ENCODE peak calls at places on chromosome 12, in six cellular contexts. G is cardiac muscle cell, P is heart right ventricle, H is kidney, K is psoas muscle, A is tibial artery. I is an unnamed sample.

GRCh38 chr12:46430340-46430948 is 57.9 kb upstream of the SLC38A2 start:
- DNase-seq in G (no peak), P (peak), H (no peak), K (no peak), A (no peak), I (no peak)

GRCh38 chr12:65446901-65447300 is 168.4 kb downstream of the MSRB3 start:
- DNase-seq in G (peak), P (no peak), H (no peak), K (no peak), A (no peak), I (no peak)

GRCh38 chr12:48442191-48442828 is 30.0 kb upstream of the ANP32D start:
- DNase-seq in G (no peak), P (no peak), H (no peak), K (no peak), A (no peak), I (no peak)

GRCh38 chr12:102496571-102496970 is 16.2 kb upstream of the IGF1 start:
- DNase-seq in G (no peak), P (no peak), H (no peak), K (no peak), A (no peak), I (no peak)

GRCh38 chr12:34291426-34291901 is 269.2 kb downstream of the ALG10 start:
- DNase-seq in G (no peak), P (no peak), H (peak), K (no peak), A (no peak), I (peak)

GRCh38 chr12:64030155-64030554 is 185.7 kb downstream of the SRGAP1 start:
- DNase-seq in G (no peak), P (no peak), H (no peak), K (no peak), A (no peak), I (no peak)

GRCh38 chr12:102918840-102919239 is 1.8 kb upstream of the PAH start:
- DNase-seq in G (no peak), P (no peak), H (no peak), K (no peak), A (no peak), I (no peak)

GRCh38 chr12:101743724-101744472 is 4.6 kb upstream of the SYCP3 start:
- DNase-seq in G (no peak), P (no peak), H (no peak), K (no peak), A (no peak), I (peak)

GRCh38 chr12:111274820-111275219 is 94.1 kb downstream of the PHETA1 start:
- DNase-seq in G (no peak), P (no peak), H (no peak), K (no peak), A (no peak), I (no peak)

GRCh38 chr12:63208956-63209355 is 58.0 kb upstream of the AVPR1A start:
- DNase-seq in G (no peak), P (no peak), H (no peak), K (no peak), A (no peak), I (no peak)

GRCh38 chr12:9120487-9121184 is 4.9 kb upstream of the A2M start:
- DNase-seq in G (no peak), P (no peak), H (no peak), K (no peak), A (no peak), I (no peak)

GRCh38 chr12:30019386-30020140 is 235.8 kb upstream of the TMTC1 start:
- DNase-seq in G (no peak), P (no peak), H (no peak), K (no peak), A (no peak), I (no peak)

GRCh38 chr12:94053676-94054075 is 94.7 kb upstream of the PLXNC1 start:
- DNase-seq in G (no peak), P (no peak), H (no peak), K (no peak), A (no peak), I (no peak)

GRCh38 chr12:33310471-33310870 is 129.1 kb downstream of the SYT10 start:
- DNase-seq in G (no peak), P (no peak), H (no peak), K (no peak), A (no peak), I (no peak)

GRCh38 chr12:109735051-109735521 is 21.5 kb downstream of the FAM222A start:
- DNase-seq in G (no peak), P (no peak), H (peak), K (peak), A (peak), I (peak)

DNA sequence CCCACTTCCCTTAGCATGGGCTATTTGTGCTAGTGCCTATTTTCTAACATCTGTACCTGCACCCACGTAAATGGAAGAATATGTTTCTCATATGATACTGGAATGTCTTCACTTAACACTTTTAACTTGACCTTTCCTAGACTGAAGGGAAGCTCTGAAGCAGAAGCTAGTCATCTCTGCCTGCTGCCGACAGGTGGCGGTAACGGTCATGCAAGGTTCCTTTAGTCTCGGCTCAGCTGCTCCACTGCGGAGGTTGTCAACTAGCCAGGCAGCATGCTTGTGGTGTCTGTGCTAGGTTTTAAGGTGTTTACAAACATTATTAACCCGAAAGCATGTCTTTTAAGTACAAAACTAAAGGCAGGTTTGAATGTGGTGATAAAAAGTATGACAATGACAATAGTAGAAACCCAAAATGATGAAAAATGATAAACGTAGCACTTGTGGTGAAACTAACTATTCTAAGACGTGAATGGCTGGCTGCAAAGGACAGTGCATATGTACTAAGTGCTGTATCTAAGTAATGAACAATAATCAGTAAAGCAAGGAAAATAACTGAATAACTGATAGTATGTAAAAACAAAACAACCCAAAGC is 117.2 kb downstream of the GRIN2B start:
- DNase-seq in G (peak), P (peak), H (peak), K (peak), A (peak), I (peak)
- TF ChIP-seq CTCF in G (peak), P (peak), H (peak), K (peak), A (peak), I (peak)

GRCh38 chr12:57159341-57159740 is 11.9 kb upstream of the LRP1-AS start:
- DNase-seq in G (no peak), P (no peak), H (no peak), K (no peak), A (no peak), I (no peak)
- H3K27ac ChIP-seq in G (no peak), P (peak), H (no peak), K (no peak), A (peak), I (no peak)

DNA sequence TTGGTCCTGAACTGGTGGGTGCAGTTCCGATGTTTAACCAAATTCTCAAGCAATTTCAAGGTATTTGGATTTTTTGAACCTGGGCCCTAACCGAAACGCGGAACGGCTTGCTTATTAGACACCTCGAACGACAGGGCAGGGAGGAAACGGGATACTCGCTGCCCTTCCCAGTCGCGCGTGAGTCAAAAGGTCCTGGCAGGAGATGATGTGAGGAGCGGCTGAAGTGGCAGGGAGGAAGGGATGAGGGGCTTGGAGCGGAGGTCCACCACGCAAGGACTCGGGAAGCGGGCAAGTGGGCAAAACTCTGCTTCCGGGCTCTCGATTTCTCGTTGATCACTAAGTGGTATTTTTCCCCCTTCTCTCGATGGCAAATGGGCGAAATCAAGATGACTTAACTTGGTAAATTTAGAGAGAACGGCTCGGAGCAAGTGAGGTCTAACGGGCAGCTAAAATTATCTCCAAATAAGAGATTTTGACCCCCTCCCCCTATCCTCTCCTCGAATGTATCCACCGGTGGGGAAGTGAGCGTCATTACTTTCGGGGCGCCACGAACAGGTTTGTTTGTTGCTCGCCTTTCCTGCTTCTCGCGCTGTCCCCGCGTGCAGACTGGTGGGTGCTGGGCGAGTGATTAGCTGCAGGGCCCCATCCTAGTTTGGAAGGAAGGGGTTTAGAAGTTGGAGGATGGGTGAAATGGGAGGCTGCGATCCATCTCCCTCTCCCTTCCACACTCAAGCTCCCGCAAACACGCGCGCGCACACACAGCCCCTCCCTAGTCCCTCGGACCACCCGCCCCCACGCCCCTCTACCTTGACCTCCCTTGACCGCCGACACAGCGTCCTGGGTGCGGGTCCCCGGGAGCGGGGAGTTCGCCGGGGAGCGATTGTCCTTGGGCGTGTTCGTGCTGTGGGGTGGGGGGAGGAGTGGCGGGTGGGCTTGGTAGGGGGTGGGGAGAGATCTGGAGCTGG is 987 bp upstream of the NTF3 start:
- DNase-seq in G (no peak), P (no peak), H (no peak), K (no peak), A (no peak), I (no peak)
- H3K4me3 ChIP-seq in G (peak), P (peak), H (peak), K (peak), A (peak), I (no peak)

DNA sequence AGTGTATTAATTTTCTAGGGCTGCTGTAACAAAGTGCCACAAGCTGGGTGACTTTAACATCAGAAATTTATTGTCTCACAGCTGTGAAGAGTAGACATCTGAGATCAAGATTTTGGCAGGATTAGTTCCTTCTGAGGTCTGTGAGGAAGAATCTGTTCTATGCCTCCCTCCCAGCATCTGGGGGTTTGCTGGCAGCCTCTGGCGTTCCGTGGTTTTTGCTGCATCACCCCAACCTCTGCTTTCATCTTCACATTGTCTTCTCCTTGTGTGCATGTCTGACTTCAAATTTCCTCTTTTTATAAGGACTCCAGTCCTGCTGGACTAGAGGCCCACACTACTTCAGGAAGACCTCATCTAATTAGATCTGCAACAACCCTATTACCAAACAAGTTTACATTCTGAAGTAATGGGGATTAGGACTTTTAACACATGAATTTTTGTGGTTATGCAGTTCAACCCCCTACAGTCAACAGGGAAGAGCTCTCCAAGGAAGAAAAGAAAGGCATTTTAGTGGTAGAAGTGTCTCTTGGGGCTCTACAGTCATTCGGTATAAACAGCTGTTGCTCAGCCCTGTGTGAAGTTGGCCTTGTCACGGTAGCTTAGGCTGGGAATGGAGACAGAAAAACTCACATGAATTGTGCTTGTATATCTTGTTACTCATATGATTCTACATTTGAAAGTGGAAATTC is 89.7 kb downstream of the CAND1 start:
- DNase-seq in G (no peak), P (no peak), H (no peak), K (no peak), A (no peak), I (no peak)
- TF ChIP-seq CTCF in G (no peak), P (no peak), H (no peak), K (no peak), A (no peak), I (no peak)

GRCh38 chr12:11798856-11799530 is 149.5 kb downstream of the ETV6 start:
- DNase-seq in G (no peak), P (peak), H (no peak), K (no peak), A (no peak), I (no peak)

GRCh38 chr12:11795910-11796459 is 146.5 kb downstream of the ETV6 start:
- DNase-seq in G (peak), P (no peak), H (no peak), K (no peak), A (no peak), I (no peak)

GRCh38 chr12:11797993-11798720 is 148.7 kb downstream of the ETV6 start:
- DNase-seq in G (no peak), P (no peak), H (no peak), K (no peak), A (no peak), I (no peak)

GRCh38 chr12:11795192-11795909 is 145.9 kb downstream of the ETV6 start:
- DNase-seq in G (no peak), P (no peak), H (no peak), K (no peak), A (no peak), I (no peak)

DNA sequence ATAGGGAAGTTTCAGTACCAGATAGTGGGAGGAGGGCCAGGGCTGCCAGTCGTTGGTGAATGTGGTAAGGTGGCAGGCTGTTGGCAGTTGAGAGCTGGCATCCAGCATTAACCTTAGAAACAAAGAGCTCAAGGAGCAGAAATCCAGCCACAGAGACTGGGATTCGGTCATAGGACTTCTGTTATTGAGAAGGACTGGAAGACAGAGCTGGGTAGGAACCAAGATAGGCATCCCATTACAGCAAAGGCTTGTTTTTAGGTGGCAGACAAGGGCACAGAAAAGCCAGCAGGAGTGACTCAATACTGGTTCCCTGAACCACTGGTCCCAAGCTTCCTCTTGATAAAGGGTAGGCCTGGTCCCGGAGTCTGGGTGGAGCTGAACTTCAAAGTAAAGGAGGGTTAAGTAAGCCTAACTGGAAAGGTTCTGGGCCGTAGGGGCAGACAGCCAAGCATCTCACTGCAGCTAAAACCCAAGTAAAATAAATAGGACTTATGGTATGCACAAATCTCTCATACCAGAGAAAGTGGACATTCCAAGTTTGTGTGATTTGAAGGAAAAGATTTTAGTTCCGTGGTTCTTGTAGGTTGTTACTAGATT is 147.9 kb downstream of the ETV6 start:
- DNase-seq in G (no peak), P (no peak), H (no peak), K (no peak), A (no peak), I (no peak)
- H3K27ac ChIP-seq in G (peak), P (peak), H (peak), K (peak), A (peak), I (peak)

GRCh38 chr12:131046813-131047788 is 93.4 kb downstream of the ADGRD1 start:
- DNase-seq in G (no peak), P (peak), H (peak), K (peak), A (no peak), I (peak)

GRCh38 chr12:131044760-131045381 is 91.2 kb downstream of the ADGRD1 start:
- DNase-seq in G (no peak), P (no peak), H (peak), K (no peak), A (no peak), I (peak)

GRCh38 chr12:131044136-131044535 is 90.4 kb downstream of the ADGRD1 start:
- DNase-seq in G (no peak), P (no peak), H (peak), K (no peak), A (no peak), I (peak)

GRCh38 chr12:131047789-131048610 is 94.3 kb downstream of the ADGRD1 start:
- DNase-seq in G (no peak), P (peak), H (peak), K (peak), A (no peak), I (peak)

DNA sequence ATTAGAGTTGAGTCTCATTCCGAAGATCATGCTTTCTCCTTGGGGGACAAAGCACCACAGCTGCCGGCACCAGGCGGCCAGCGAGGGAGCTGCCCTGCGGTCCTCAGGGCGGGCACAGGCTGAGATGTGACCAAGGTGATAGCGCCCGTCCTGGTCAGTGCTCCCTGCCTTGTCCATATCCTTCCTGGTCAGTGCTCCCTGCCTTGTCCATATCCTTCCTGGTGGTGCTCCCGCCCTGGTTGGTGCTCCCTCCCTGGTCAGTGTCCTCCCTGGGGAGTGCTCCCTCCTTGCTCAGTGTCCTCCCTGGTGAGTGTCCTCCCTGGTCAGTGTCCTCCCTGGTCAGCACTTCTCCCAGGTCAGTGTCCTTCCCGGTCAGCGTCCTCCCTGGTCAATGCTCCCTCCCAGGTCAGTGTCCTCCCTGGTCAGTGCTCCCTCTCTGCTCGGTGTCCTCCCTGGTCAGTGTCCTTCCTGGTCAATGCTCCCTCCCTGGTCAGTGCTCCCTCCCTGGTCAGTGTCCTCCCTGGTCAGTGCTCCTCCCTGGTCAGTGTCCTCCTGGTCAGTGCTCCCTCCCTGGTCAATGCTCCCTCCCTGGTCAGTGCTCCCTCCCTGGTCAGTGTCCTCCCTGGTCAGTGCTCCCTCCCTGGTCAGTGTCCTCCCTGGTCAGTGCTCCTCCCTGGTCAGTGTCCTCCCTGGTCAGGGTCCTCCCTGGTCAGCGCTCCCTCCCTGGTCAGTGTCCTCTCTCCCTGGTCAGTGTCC is 92.2 kb downstream of the ADGRD1 start:
- DNase-seq in G (no peak), P (no peak), H (peak), K (no peak), A (no peak), I (peak)
- H3K4me3 ChIP-seq in G (no peak), P (no peak), H (no peak), K (no peak), A (no peak), I (no peak)

DNA sequence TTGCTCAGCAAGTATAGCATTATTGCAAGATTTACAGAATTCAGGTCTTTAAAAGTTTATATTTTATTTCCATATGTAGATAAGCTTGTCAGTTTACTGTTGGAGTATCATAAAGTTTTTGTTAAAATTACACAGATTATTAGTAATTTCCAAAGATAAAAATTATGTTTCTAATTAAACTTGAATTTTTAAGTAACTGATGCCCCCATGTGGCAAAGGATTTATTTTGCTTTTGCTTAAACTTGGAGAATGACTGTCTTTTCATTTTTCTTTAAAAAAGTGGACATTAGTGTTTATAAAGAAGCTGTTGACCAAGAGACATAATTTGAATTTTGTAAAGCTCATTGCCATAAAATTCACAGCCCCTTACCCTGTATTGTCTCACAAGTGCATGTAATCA is 45.8 kb downstream of the ETNK1 start:
- DNase-seq in G (no peak), P (no peak), H (no peak), K (no peak), A (no peak), I (no peak)
- TF ChIP-seq CTCF in G (peak), P (no peak), H (no peak), K (no peak), A (no peak), I (no peak)

DNA sequence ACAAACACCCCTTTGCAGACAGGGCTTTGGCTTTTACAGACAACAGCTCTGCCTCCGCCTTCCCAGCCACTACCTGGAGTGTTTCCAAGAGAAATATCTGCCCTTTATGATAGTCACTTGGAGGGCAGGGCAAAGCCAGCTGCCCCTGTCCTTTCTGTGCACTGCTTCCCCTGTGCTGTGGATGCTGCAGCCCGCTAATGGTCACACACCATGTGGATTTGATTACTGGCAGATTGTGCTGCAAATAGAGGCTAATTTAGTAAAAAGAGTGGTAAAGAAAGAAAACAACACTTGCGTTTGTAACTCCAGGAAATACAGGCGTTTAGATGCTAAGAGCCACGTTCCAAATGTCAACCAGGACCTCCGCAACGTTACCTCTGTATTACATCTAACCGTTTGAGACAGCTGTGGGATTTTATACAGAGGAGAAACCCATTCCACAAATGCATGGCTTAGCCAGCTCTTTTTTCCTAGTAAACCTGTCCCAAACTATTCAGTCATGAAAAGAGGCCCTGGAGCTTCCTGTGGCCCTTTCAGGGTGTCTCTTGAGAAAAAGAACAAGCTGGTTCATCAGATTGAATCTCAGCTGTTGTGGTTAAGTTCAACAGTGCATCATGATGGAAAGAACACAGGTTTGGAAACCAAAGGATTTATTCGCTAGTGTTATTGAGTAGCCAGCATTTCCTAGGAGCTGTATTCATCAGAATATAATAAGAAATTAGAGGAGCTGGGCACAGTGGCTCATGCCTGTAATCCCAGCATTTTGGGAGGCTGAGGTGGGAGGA is 30.1 kb upstream of the PWP1 start:
- DNase-seq in G (no peak), P (no peak), H (no peak), K (no peak), A (no peak), I (no peak)
- H3K27ac ChIP-seq in G (no peak), P (no peak), H (no peak), K (no peak), A (no peak), I (no peak)

I was measured in spleen.